ENCODE peak calls at places on chromosomes 5 and 9, in nine cellular contexts. I, K, X, H, B, N, Q, R and E are unnamed samples. For H3K4me1, the result is how much of the 10 kb centered on the place peaks cover.

GRCh38 chr5:152514827-152515397 is 109.8 kb upstream of the NMUR2 start:
- DNase-seq in I (no peak), K (no peak), X (no peak), H (peak), B (no peak), N (no peak), Q (no peak), R (no peak), E (no peak)

GRCh38 chr5:41371741-41372140 is 138.7 kb downstream of the PLCXD3 start:
- DNase-seq in I (no peak), K (no peak), X (no peak), H (peak), B (no peak), N (no peak), Q (no peak), R (no peak), E (no peak)

GRCh38 chr5:852018-852417 is 1.2 kb upstream of the ZDHHC11 start:
- DNase-seq in I (no peak), K (no peak), X (no peak), H (no peak), B (peak), N (no peak), Q (no peak), R (no peak), E (no peak)

GRCh38 chr5:4576161-4576748 is 563.9 kb upstream of the ADAMTS16 start:
- DNase-seq in I (no peak), K (no peak), X (no peak), H (no peak), B (no peak), N (no peak), Q (no peak), R (no peak), E (no peak)

GRCh38 chr9:27151693-27152397 is 42.8 kb downstream of the TEK start:
- DNase-seq in I (no peak), K (peak), X (peak), H (no peak), B (no peak), N (peak), Q (no peak), R (no peak), E (no peak)

GRCh38 chr5:135615171-135615570 is 36.4 kb upstream of the CXCL14 start:
- DNase-seq in I (no peak), K (no peak), X (no peak), H (no peak), B (no peak), N (no peak), Q (no peak), R (no peak), E (no peak)

GRCh38 chr5:57171818-57172465 is 1.9 kb upstream of the GPBP1 start:
- DNase-seq in I (no peak), K (no peak), X (peak), H (no peak), B (no peak), N (no peak), Q (no peak), R (peak), E (no peak)

GRCh38 chr9:135128035-135128670 is 40.7 kb downstream of the OLFM1 start:
- DNase-seq in I (no peak), K (no peak), X (no peak), H (no peak), B (no peak), N (no peak), Q (no peak), R (no peak), E (no peak)

GRCh38 chr5:95822038-95822407 is 503 bp downstream of the GLRX start:
- DNase-seq in I (peak), K (no peak), X (no peak), H (peak), B (peak), N (peak), Q (no peak), R (peak), E (peak)

GRCh38 chr5:34691326-34691725 is 35.2 kb downstream of the RAI14 start:
- DNase-seq in I (no peak), K (no peak), X (no peak), H (no peak), B (no peak), N (no peak), Q (no peak), R (no peak), E (no peak)

GRCh38 chr5:6837519-6838110 is 124.4 kb downstream of the TENT4A start:
- DNase-seq in I (no peak), K (no peak), X (peak), H (peak), B (no peak), N (peak), Q (peak), R (no peak), E (no peak)

GRCh38 chr5:56168066-56168478 is 65.1 kb downstream of the ANKRD55 start:
- DNase-seq in I (no peak), K (no peak), X (no peak), H (no peak), B (no peak), N (no peak), Q (no peak), R (no peak), E (no peak)

GRCh38 chr5:69528015-69528414 is 32.0 kb upstream of the GTF2H2C start:
- DNase-seq in I (no peak), K (no peak), X (peak), H (no peak), B (no peak), N (no peak), Q (no peak), R (no peak), E (no peak)

GRCh38 chr9:75239176-75239575 is 150.9 kb downstream of the OSTF1 start:
- DNase-seq in I (no peak), K (peak), X (no peak), H (no peak), B (no peak), N (no peak), Q (no peak), R (peak), E (no peak)

GRCh38 chr9:35820076-35820475 is 5.2 kb upstream of the HINT2 start:
- DNase-seq in I (no peak), K (no peak), X (no peak), H (no peak), B (no peak), N (no peak), Q (no peak), R (no peak), E (no peak)

GRCh38 chr9:121819511-121820231 is 168.2 kb downstream of the DAB2IP start:
- DNase-seq in I (no peak), K (no peak), X (no peak), H (no peak), B (no peak), N (no peak), Q (peak), R (no peak), E (no peak)

GRCh38 chr9:71363286-71363961 is 242.0 kb upstream of the TRPM3 start:
- DNase-seq in I (no peak), K (no peak), X (no peak), H (no peak), B (no peak), N (no peak), Q (no peak), R (no peak), E (no peak)

GRCh38 chr5:142059304-142059940 is 46.6 kb upstream of the GNPDA1 start:
- DNase-seq in I (peak), K (no peak), X (no peak), H (no peak), B (no peak), N (peak), Q (no peak), R (no peak), E (no peak)

GRCh38 chr9:77752566-77752965 is 104.4 kb upstream of the GNA14 start:
- DNase-seq in I (no peak), K (no peak), X (no peak), H (no peak), B (no peak), N (no peak), Q (no peak), R (no peak), E (no peak)

GRCh38 chr9:138067594-138068367 is 190.2 kb downstream of the CACNA1B start:
- DNase-seq in I (no peak), K (no peak), X (no peak), H (no peak), B (no peak), N (no peak), Q (no peak), R (peak), E (no peak)

GRCh38 chr5:141437208-141437607 is 6.9 kb downstream of the PCDHGA12 start:
- DNase-seq in I (no peak), K (no peak), X (no peak), H (no peak), B (no peak), N (no peak), Q (no peak), R (no peak), E (no peak)

GRCh38 chr5:11925701-11926100 is 21.5 kb upstream of the CTNND2 start:
- DNase-seq in I (no peak), K (no peak), X (no peak), H (no peak), B (no peak), N (no peak), Q (no peak), R (no peak), E (no peak)

GRCh38 chr5:159548517-159548916 is 218.2 kb upstream of the IL12B start:
- DNase-seq in I (no peak), K (no peak), X (no peak), H (no peak), B (no peak), N (no peak), Q (no peak), R (no peak), E (no peak)

GRCh38 chr5:159099049-159099760 is 511 bp downstream of the EBF1 start:
- DNase-seq in I (peak), K (no peak), X (no peak), H (peak), B (no peak), N (no peak), Q (no peak), R (no peak), E (no peak)

GRCh38 chr9:2494571-2494970 is 127.0 kb upstream of the VLDLR start:
- DNase-seq in I (no peak), K (no peak), X (peak), H (no peak), B (no peak), N (no peak), Q (peak), R (no peak), E (no peak)

GRCh38 chr5:133534566-133534965 is 77.8 kb downstream of the FSTL4 start:
- DNase-seq in I (no peak), K (no peak), X (no peak), H (no peak), B (no peak), N (no peak), Q (no peak), R (no peak), E (peak)

GRCh38 chr9:126411225-126411947 is 84.8 kb downstream of the MVB12B start:
- DNase-seq in I (no peak), K (no peak), X (no peak), H (no peak), B (no peak), N (no peak), Q (no peak), R (no peak), E (no peak)

GRCh38 chr9:104386425-104387069 is 117.5 kb upstream of the OR13F1 start:
- DNase-seq in I (no peak), K (no peak), X (no peak), H (peak), B (no peak), N (no peak), Q (no peak), R (no peak), E (no peak)

GRCh38 chr5:142293486-142293885 is 31.3 kb downstream of the SPRY4 start:
- DNase-seq in I (no peak), K (no peak), X (no peak), H (no peak), B (no peak), N (no peak), Q (no peak), R (no peak), E (no peak)

GRCh38 chr9:32631991-32632390 is 3.5 kb downstream of the TAF1L start:
- DNase-seq in I (no peak), K (no peak), X (no peak), H (no peak), B (no peak), N (no peak), Q (no peak), R (no peak), E (no peak)

GRCh38 chr5:171388816-171389168 is 1.1 kb downstream of the NPM1 start:
- DNase-seq in I (no peak), K (no peak), X (no peak), H (no peak), B (no peak), N (no peak), Q (no peak), R (no peak), E (no peak)

GRCh38 chr5:92380069-92380770 is 997.1 kb upstream of the ARRDC3 start:
- DNase-seq in I (no peak), K (no peak), X (no peak), H (no peak), B (no peak), N (no peak), Q (no peak), R (no peak), E (no peak)

GRCh38 chr9:109468927-109469326 is 29.2 kb downstream of the PTPN3 start:
- DNase-seq in I (no peak), K (no peak), X (no peak), H (no peak), B (no peak), N (no peak), Q (no peak), R (no peak), E (no peak)

GRCh38 chr9:126327016-126327749 is 554 bp downstream of the MVB12B start:
- DNase-seq in I (no peak), K (no peak), X (peak), H (peak), B (no peak), N (peak), Q (no peak), R (no peak), E (no peak)

GRCh38 chr5:38640012-38640395 is 83.6 kb upstream of the LIFR start:
- DNase-seq in I (no peak), K (no peak), X (peak), H (no peak), B (no peak), N (no peak), Q (no peak), R (no peak), E (no peak)

GRCh38 chr9:2159521-2160417 is 144.6 kb downstream of the SMARCA2 start:
- DNase-seq in I (no peak), K (no peak), X (peak), H (no peak), B (no peak), N (peak), Q (no peak), R (no peak), E (no peak)

GRCh38 chr5:17182494-17182893 is 34.9 kb upstream of the BASP1 start:
- DNase-seq in I (no peak), K (peak), X (no peak), H (no peak), B (no peak), N (no peak), Q (no peak), R (no peak), E (no peak)

GRCh38 chr5:55030220-55030619 is 6.2 kb downstream of the GZMK start:
- DNase-seq in I (no peak), K (no peak), X (no peak), H (no peak), B (no peak), N (no peak), Q (no peak), R (no peak), E (no peak)

GRCh38 chr9:105859428-105860091 is 165.2 kb downstream of the TMEM38B start:
- DNase-seq in I (no peak), K (no peak), X (no peak), H (no peak), B (no peak), N (no peak), Q (no peak), R (no peak), E (no peak)
- TF ChIP-seq CTCF in I (no peak), K (no peak), X (no peak), H (no peak), B (no peak), N (no peak), Q (no peak), R (no peak), E (no peak)

GRCh38 chr5:65062684-65063083 is 294.0 kb downstream of the CWC27 start:
- DNase-seq in I (peak), K (no peak), X (no peak), H (peak), B (peak), N (peak), Q (no peak), R (no peak), E (peak)
- H3K4me1 ChIP-seq in I (under half), K (under half), X (under half), H (under half), B (half or more), N (under half), Q (under half), R (under half), E (under half)

DNA sequence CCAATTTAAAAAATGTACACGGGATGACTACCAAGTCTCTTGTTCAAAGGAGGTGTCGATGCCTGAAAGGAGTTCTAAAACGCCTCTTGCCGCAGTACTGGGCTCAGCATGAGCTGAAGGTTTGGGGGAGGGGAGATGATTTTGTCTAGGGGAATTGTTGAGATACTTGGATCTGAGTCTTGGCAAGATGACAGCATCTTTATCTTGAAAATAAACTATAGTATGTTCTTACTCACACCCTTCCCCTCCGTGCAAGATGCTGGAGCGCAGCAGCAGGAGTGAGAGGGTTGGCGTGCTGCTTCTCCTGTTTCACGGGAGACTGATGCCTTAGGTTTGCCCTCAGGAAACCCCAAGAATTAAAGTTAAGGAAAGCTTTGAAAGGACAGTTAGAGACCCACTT is 47.3 kb downstream of the FAM78A start:
- DNase-seq in I (no peak), K (no peak), X (no peak), H (no peak), B (no peak), N (no peak), Q (no peak), R (no peak), E (no peak)
- TF ChIP-seq CTCF in I (no peak), K (no peak), X (no peak), H (no peak), B (no peak), N (no peak), Q (no peak), R (no peak), E (no peak)

GRCh38 chr5:139639619-139640431 is 8.3 kb upstream of the CXXC5 start:
- DNase-seq in I (peak), K (no peak), X (peak), H (no peak), B (peak), N (peak), Q (no peak), R (peak), E (no peak)
- H3K4me1 ChIP-seq in I (half or more), K (under half), X (half or more), H (half or more), B (half or more), N (under half), Q (half or more), R (half or more), E (under half)

GRCh38 chr5:10576121-10576789 is 12.4 kb downstream of the ANKRD33B start:
- DNase-seq in I (no peak), K (no peak), X (no peak), H (no peak), B (no peak), N (peak), Q (no peak), R (no peak), E (no peak)
- TF ChIP-seq CTCF in I (no peak), K (no peak), X (peak), H (no peak), B (no peak), N (no peak), Q (no peak), R (no peak), E (no peak)

DNA sequence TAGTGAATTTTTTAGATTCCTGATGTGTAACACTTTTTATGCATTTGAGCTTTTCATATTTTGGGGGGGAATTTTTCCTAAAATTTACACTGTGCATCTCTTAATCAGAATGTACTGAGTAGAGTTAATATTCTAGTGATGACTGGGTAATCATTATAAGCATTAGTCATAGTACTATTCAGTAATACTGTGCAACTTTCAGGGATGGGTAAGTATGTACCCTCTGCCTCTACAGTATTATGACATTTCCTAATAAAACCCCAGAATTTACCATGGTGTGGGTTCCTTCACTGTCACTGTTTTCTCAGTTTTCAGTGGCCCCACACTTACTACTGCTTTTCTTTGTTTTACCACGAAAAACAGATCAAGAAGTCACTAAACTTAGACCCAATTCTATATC is 2.8 kb upstream of the CMYA5 start:
- DNase-seq in I (no peak), K (no peak), X (no peak), H (no peak), B (no peak), N (no peak), Q (no peak), R (no peak), E (no peak)
- H3K4me1 ChIP-seq in I (under half), K (under half), X (under half), H (under half), B (under half), N (under half), Q (under half), R (under half), E (under half)

GRCh38 chr5:169196059-169196458 is 104.9 kb downstream of the SLIT3 start:
- DNase-seq in I (no peak), K (no peak), X (no peak), H (no peak), B (no peak), N (no peak), Q (no peak), R (no peak), E (no peak)

GRCh38 chr5:169200086-169200778 is 100.7 kb downstream of the SLIT3 start:
- DNase-seq in I (no peak), K (no peak), X (no peak), H (no peak), B (no peak), N (no peak), Q (no peak), R (no peak), E (no peak)

GRCh38 chr5:169201597-169201996 is 99.3 kb downstream of the SLIT3 start:
- DNase-seq in I (no peak), K (no peak), X (no peak), H (no peak), B (no peak), N (no peak), Q (no peak), R (no peak), E (no peak)

GRCh38 chr5:169195601-169196000 is 105.3 kb downstream of the SLIT3 start:
- DNase-seq in I (no peak), K (no peak), X (no peak), H (no peak), B (no peak), N (no peak), Q (no peak), R (no peak), E (no peak)

DNA sequence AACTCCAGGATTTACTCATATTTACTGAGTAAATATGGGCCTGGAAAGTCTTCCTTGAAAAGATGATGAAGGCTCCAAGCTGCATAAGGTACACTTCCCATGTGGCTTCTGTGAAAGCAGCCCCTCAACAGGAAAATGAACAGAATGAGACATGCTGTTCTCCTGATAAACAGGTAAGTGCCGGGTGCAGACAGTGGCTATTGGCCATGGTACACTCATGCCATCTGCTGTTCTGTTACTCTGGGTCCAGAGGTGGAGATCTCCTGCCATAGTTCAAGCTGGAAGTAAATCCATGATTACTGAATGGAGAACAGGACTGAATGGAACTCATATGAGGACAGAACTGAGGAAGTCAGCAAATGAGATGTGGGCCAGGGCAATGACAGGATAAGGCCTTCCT is 103.6 kb downstream of the SLIT3 start:
- DNase-seq in I (no peak), K (no peak), X (no peak), H (peak), B (no peak), N (peak), Q (no peak), R (peak), E (no peak)
- TF ChIP-seq CTCF in I (peak), K (peak), X (no peak), H (no peak), B (peak), N (no peak), Q (no peak), R (peak), E (no peak)

DNA sequence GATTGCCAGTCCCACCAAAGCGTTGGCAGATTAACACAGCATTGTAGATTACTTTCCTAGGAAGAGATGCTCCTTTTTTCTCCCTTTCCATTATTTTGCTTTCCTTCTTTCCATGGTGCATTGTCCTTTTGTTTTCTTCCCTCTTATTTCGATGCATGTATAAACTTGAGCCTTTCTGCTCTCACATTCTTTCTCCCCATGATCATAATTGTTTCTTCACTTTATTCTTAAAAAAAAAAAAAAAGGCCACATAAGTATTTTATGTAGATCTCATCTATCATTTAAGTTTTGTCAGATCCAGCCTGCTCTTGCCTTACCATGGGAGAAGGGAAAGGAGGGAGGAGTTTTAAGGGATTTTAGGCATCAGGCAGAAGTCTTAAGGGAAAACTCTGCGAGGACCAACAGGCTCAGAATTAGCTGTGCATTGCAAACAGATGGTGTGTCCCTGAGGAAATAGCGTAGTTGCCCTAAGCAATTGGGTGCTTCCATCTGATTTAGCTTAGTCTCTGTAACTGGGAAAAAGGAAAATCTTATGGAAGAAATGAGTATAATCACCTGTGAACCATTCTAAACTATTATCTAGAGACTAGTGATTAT is 11.1 kb downstream of the TGFBR1 start:
- DNase-seq in I (no peak), K (no peak), X (no peak), H (no peak), B (no peak), N (no peak), Q (no peak), R (no peak), E (no peak)
- H3K4me1 ChIP-seq in I (half or more), K (half or more), X (under half), H (under half), B (under half), N (under half), Q (under half), R (half or more), E (half or more)